ENCODE peak calls at places on chromosomes 11 and 22, in ten cellular contexts. R is HCT116; O is pancreas; A is activated naive CD4-positive, alpha-beta T cell treated with anti-CD3 and anti-CD28 coated beads, Interleukin-2, amount 50 U/mL, for 72 hours; I is stimulated activated naive CD8-positive, alpha-beta T cell treated with anti-CD3 and anti-CD28 coated beads, Interleukin-15, amount 100 ng/mL, for 72 hours; Y is natural killer cell; S is activated naive CD8-positive, alpha-beta T cell treated with anti-CD3 and anti-CD28 coated beads, Interleukin-2, amount 10 ng/mL, durations not matched to agents 7 days and 5 days; D is Panc1; P is CD8-positive, alpha-beta T cell; W is memory B cell. T is an unnamed sample.

GRCh38 chr22:45302047-45302446 is 7.7 kb upstream of the FAM118A start:
- ATAC-seq in R (no peak), O (peak; percentile 90), A (peak; percentile 77), I (peak; percentile 69), Y (no peak), S (no peak), D (no peak), P (no peak), W (peak; percentile 27), T (peak; percentile 97)

GRCh38 chr11:95266751-95267374 is 35.9 kb upstream of the SESN3 start:
- ATAC-seq in R (no peak), O (peak; percentile 54), A (no peak), I (no peak), Y (no peak), S (no peak), D (no peak), P (no peak), W (no peak), T (no peak)

GRCh38 chr11:130585545-130585944 is 137.1 kb downstream of the ADAMTS15 start:
- ATAC-seq in R (peak; percentile 55), O (no peak), A (no peak), I (no peak), Y (no peak), S (no peak), D (no peak), P (no peak), W (no peak), T (no peak)

GRCh38 chr11:122601131-122602125 is 54.1 kb upstream of the UBASH3B start:
- ATAC-seq in R (no peak), O (no peak), A (no peak), I (no peak), Y (no peak), S (no peak), D (peak; percentile 37), P (no peak), W (no peak), T (peak; percentile 59)

GRCh38 chr11:57646756-57647303 is 2.9 kb downstream of the YPEL4 start:
- ATAC-seq in R (no peak), O (no peak), A (no peak), I (no peak), Y (no peak), S (no peak), D (no peak), P (no peak), W (no peak), T (no peak)

GRCh38 chr22:35915477-35916013 is 113.1 kb downstream of the RBFOX2 start:
- ATAC-seq in R (no peak), O (peak; percentile 34), A (peak; percentile 32), I (no peak), Y (no peak), S (no peak), D (peak; percentile 70), P (no peak), W (no peak), T (peak; percentile 62)

GRCh38 chr11:34226210-34226609 is 120.8 kb downstream of the NAT10 start:
- ATAC-seq in R (no peak), O (no peak), A (no peak), I (no peak), Y (no peak), S (no peak), D (peak; percentile 15), P (no peak), W (no peak), T (no peak)

GRCh38 chr11:63602296-63602695 is 11.9 kb downstream of the PLAAT3 start:
- ATAC-seq in R (no peak), O (no peak), A (no peak), I (no peak), Y (no peak), S (no peak), D (no peak), P (no peak), W (no peak), T (no peak)

GRCh38 chr11:17719940-17720795 is 797 bp downstream of the MYOD1 start:
- ATAC-seq in R (no peak), O (no peak), A (no peak), I (no peak), Y (no peak), S (no peak), D (peak; percentile 48), P (no peak), W (no peak), T (peak; percentile 73)

GRCh38 chr11:33329705-33330329 is 72.6 kb downstream of the HIPK3 start:
- ATAC-seq in R (peak; percentile 90), O (peak; percentile 90), A (peak; percentile 59), I (peak; percentile 76), Y (peak; percentile 64), S (peak; percentile 47), D (peak; percentile 94), P (peak; percentile 58), W (peak; percentile 73), T (peak; percentile 92)

GRCh38 chr22:29693151-29693550 is 26.7 kb upstream of the CABP7 start:
- ATAC-seq in R (no peak), O (no peak), A (no peak), I (no peak), Y (no peak), S (no peak), D (no peak), P (no peak), W (no peak), T (no peak)

GRCh38 chr11:132278801-132279574 is 908.6 kb downstream of the NTM start:
- ATAC-seq in R (no peak), O (no peak), A (no peak), I (no peak), Y (no peak), S (no peak), D (no peak), P (no peak), W (no peak), T (peak; percentile 36)

GRCh38 chr11:107413352-107413751 is 44.3 kb downstream of the CWF19L2 start:
- ATAC-seq in R (no peak), O (no peak), A (no peak), I (no peak), Y (no peak), S (no peak), D (no peak), P (no peak), W (no peak), T (no peak)

GRCh38 chr11:61092280-61092766 is 10.0 kb upstream of the CD5 start:
- ATAC-seq in R (no peak), O (peak; percentile 35), A (peak; percentile 72), I (peak; percentile 80), Y (peak; percentile 3), S (peak; percentile 63), D (no peak), P (peak; percentile 53), W (peak; percentile 73), T (no peak)

GRCh38 chr22:31275018-31275417 is 17.3 kb downstream of the PIK3IP1 start:
- ATAC-seq in R (no peak), O (no peak), A (no peak), I (no peak), Y (no peak), S (no peak), D (no peak), P (no peak), W (no peak), T (no peak)

GRCh38 chr11:70931430-70931829 is 320.9 kb downstream of the SHANK2 start:
- ATAC-seq in R (no peak), O (no peak), A (no peak), I (no peak), Y (no peak), S (no peak), D (no peak), P (no peak), W (no peak), T (no peak)

GRCh38 chr11:15194671-15195415 is 80.1 kb downstream of the INSC start:
- ATAC-seq in R (no peak), O (peak; percentile 69), A (no peak), I (no peak), Y (no peak), S (no peak), D (peak; percentile 79), P (no peak), W (no peak), T (no peak)

GRCh38 chr22:29737251-29738117 is 17.7 kb downstream of the CABP7 start:
- ATAC-seq in R (no peak), O (no peak), A (no peak), I (no peak), Y (no peak), S (no peak), D (no peak), P (no peak), W (no peak), T (no peak)

GRCh38 chr11:76752321-76753175 is 30.6 kb upstream of the TSKU start:
- ATAC-seq in R (no peak), O (peak; percentile 77), A (no peak), I (no peak), Y (no peak), S (no peak), D (peak; percentile 17), P (no peak), W (no peak), T (peak; percentile 78)

GRCh38 chr11:110186867-110187266 is 93.7 kb downstream of the ZC3H12C start:
- ATAC-seq in R (no peak), O (no peak), A (no peak), I (no peak), Y (no peak), S (no peak), D (no peak), P (no peak), W (no peak), T (no peak)

GRCh38 chr11:60119708-60120107 is 31.2 kb downstream of the MS4A2 start:
- ATAC-seq in R (no peak), O (no peak), A (no peak), I (no peak), Y (peak; percentile 37), S (no peak), D (no peak), P (no peak), W (no peak), T (no peak)

T was measured in SK-N-SH treated with all-trans-retinoic acid at 6 μM for 48 hours.